ENCODE peak calls at places on chromosomes 11 and 22, in six cellular contexts. U is neuronal stem cell, T is H1, Q is mesenchymal stem cell, P is IMR-90, Y is H9. C is an unnamed sample.

GRCh38 chr11:133905677-133906156 is 51.1 kb downstream of the IGSF9B start:
- DNase-seq in U (no peak), P (no peak), T (no peak), Y (no peak), Q (no peak), C (no peak)

GRCh38 chr11:19881185-19881584 is 168.5 kb downstream of the NAV2 start:
- DNase-seq in T (no peak), Y (no peak), U (no peak), Q (no peak), P (no peak), C (no peak)

GRCh38 chr11:114301088-114301487 is 4.9 kb downstream of the NNMT start:
- DNase-seq in U (no peak), Y (no peak), Q (no peak), P (no peak), T (no peak), C (no peak)

GRCh38 chr11:120173771-120174170 is 35.9 kb upstream of the TRIM29 start:
- DNase-seq in Q (no peak), P (no peak), Y (no peak), U (no peak), T (no peak), C (no peak)

GRCh38 chr22:22748297-22748743 is 103.9 kb downstream of the GGTLC2 start:
- DNase-seq in Y (peak; percentile 58), T (peak; percentile 62), Q (peak; percentile 20), U (peak; percentile 9), P (peak; percentile 52), C (peak; percentile 75)

GRCh38 chr11:91912322-91912721 is 312.3 kb upstream of the FAT3 start:
- DNase-seq in Y (no peak), P (no peak), T (no peak), Q (no peak), U (no peak), C (no peak)

GRCh38 chr11:64036081-64037026 is 623 bp downstream of the FLRT1 start:
- DNase-seq in Y (no peak), Q (peak; percentile 54), T (no peak), U (no peak), P (peak; percentile 35), C (no peak)

GRCh38 chr22:45242778-45243191 is 2.1 kb upstream of the KIAA0930 start:
- DNase-seq in T (no peak), P (no peak), U (no peak), Y (no peak), Q (no peak), C (no peak)

GRCh38 chr11:65525659-65526480 is 987 bp downstream of the SCYL1 start:
- DNase-seq in P (no peak), Q (no peak), T (no peak), Y (no peak), U (no peak), C (no peak)

GRCh38 chr11:36403661-36404060 is 106.4 kb downstream of the TRAF6 start:
- DNase-seq in Q (peak; percentile 54), U (no peak), Y (no peak), T (no peak), P (peak; percentile 42), C (no peak)

DNA sequence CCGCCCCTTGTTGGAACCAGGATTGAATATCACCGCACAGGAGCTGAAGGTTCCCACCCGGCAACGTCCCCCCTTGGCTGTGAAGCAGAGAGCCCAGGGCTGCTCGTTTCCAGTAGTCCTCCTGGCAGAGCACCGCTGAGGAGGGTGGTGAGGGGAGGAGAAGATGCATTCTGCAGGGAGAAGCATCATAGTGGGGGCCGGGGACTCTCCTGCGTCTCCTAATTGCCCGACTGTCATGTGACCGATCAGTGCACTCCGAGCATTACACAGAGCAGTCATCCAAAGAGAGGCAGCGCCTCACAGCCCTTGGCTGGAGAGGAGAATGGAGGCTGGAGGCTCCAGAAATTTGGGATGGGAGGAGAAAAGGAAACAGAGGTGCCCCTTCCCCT is 85.0 kb upstream of the SEPTIN5 start:
- DNase-seq in P (no peak), T (no peak), Q (no peak), Y (peak; percentile 29), U (no peak), C (no peak)
- H3K4me2 ChIP-seq in P (no peak overlapping the region), T (no peak overlapping the region), Q (no peak overlapping the region), Y (no peak overlapping the region), U (no peak overlapping the region), C (no peak overlapping the region)

GRCh38 chr11:45027312-45027711 is 76.6 kb upstream of the TP53I11 start:
- DNase-seq in Y (no peak), P (no peak), T (no peak), Q (no peak), U (no peak), C (no peak)

GRCh38 chr11:45024357-45024756 is 73.7 kb upstream of the TP53I11 start:
- DNase-seq in P (no peak), T (no peak), Q (no peak), Y (no peak), U (no peak), C (no peak)

GRCh38 chr11:45026835-45027234 is 76.2 kb upstream of the TP53I11 start:
- DNase-seq in Y (no peak), U (no peak), T (no peak), P (no peak), Q (no peak), C (no peak)

GRCh38 chr11:45024846-45025623 is 74.4 kb upstream of the TP53I11 start:
- DNase-seq in U (no peak), Y (no peak), T (no peak), Q (no peak), P (no peak), C (no peak)

DNA sequence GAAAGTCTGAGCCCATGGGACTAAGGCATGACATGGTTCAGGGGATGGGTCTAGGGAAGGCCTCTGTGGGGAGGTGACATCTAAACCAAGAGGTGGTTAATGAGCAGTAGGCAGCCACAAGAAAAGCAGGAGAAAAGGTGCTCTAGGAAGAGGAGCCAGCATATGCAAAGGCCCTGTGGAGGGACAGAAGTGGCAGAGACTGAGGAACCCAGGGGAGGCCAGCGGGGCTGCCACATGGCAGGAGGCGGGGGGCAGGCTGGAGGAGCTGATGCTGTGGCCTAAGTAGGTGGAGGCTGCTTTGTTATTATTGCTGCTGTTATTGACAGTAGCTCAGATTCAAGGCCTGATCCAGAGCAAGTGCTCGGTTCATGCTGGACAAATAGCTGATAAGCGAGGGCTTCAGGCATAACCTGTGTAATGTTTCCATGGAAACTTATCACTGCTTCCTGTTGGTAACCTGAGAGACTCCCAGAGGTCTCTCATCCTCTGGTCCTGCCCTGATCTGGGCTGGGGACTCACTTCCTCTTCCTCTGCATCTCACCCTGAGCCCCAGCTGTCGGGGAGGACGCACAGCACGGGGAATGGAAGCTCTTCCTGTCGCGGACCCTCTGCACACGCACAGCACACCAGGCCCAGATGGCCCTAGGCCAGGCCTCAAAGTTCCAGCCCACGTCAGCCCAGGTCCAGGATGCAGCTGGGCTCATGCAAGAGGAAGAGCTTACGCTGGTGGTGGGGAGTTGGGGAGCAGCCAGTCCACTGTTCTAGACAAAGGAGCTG is 75.2 kb upstream of the TP53I11 start:
- DNase-seq in T (no peak), Y (peak; percentile 26), Q (peak; percentile 23), P (peak; percentile 22), U (no peak), C (peak; percentile 7)
- H2AFZ ChIP-seq in T (no peak overlapping the region), Y (no peak overlapping the region), Q (no peak overlapping the region), P (peak overlapping the region; percentile 65), U (peak overlapping the region; percentile 34), C (no peak overlapping the region)

GRCh38 chr11:47105974-47106373 is 70.7 kb downstream of the ARFGAP2 start:
- DNase-seq in P (no peak), T (no peak), U (no peak), Q (no peak), Y (no peak), C (no peak)

GRCh38 chr11:47107709-47108108 is 69.0 kb downstream of the ARFGAP2 start:
- DNase-seq in P (no peak), Q (no peak), U (no peak), T (no peak), Y (no peak), C (no peak)

GRCh38 chr11:47108214-47108613 is 68.5 kb downstream of the ARFGAP2 start:
- DNase-seq in T (no peak), U (no peak), Q (peak; percentile 9), Y (no peak), P (peak; percentile 16), C (no peak)

GRCh38 chr11:47105541-47105940 is 71.1 kb downstream of the ARFGAP2 start:
- DNase-seq in Y (no peak), T (no peak), Q (no peak), U (no peak), P (no peak), C (no peak)

GRCh38 chr11:47106839-47107520 is 69.7 kb downstream of the ARFGAP2 start:
- DNase-seq in U (no peak), Y (no peak), T (no peak), Q (no peak), P (no peak), C (no peak)
- H3K23ac ChIP-seq in U (no peak overlapping the region), Y (no peak overlapping the region), T (no peak overlapping the region), Q (no peak overlapping the region), P (peak overlapping the region; percentile 41), C (no peak overlapping the region)

DNA sequence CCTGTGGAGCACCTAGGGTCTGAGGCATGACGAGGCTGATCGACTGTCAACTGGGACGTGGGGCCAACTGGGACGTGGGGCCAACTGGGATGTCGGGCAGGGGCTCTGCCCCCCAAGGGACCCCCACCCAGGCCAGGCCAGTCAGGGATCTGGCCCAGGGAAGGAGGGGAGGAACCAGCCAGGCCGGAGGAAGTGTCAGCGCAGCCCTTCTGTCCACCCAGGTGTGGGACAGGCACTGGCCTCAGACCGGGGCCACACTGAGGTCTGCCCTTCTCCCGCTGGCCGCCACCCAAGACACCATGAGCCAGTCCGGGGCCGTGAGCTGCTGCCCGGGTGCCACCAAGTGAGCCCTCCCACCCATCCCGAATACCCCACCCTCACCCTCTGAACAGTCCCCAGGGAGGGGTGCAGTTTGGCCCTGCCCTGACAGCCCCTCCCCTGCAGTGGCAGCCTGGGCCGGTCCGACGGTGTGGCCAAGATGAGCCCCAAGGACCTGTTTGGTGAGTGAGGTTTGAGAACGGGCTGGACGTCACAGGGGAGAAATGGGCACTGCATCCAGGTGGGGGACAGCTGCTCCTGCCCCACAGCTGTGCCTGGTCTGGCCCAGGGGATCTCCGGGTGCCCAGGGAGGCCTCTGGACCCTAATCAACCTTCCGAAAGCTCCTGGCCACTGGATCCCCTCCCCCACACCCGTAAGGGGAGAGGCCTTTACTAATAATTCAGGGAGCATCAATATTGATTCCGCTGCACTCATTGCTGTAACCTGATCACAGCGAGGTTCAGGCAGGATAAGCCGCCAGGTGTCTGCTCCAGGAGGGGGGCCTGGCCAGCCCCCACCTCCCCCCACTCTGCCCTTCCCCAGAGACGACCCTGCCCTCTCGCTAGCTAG is 3.3 kb downstream of the EPS8L2 start:
- DNase-seq in Q (no peak), U (no peak), T (no peak), Y (no peak), P (no peak), C (no peak)
- H3K4me2 ChIP-seq in Q (peak overlapping the region; percentile 28), U (no peak overlapping the region), T (no peak overlapping the region), Y (no peak overlapping the region), P (no peak overlapping the region), C (no peak overlapping the region)

C was measured in trophoblast cell.